ENCODE peak calls at places on chromosomes 12 and 14, in seven cellular contexts. B is CD8-positive, alpha-beta T cell; V is astrocyte; Z is mesendoderm; G is SJSA1; O is neuronal stem cell; D is transverse colon. A is an unnamed sample.

GRCh38 chr12:118120579-118121363 is 15.2 kb upstream of the PEBP1 start:
- DNase-seq in Z (peak; percentile 89), B (peak; percentile 74), G (peak; percentile 50), D (peak; percentile 85), V (peak; percentile 28), O (peak; percentile 36), A (peak; percentile 85)

GRCh38 chr14:29222671-29223268 is 456.2 kb downstream of the FOXG1 start:
- DNase-seq in G (peak; percentile 11), Z (peak; percentile 36), B (no peak), V (peak; percentile 47), O (no peak), D (no peak), A (peak; percentile 79)

GRCh38 chr14:44170554-44170953 is 336.5 kb downstream of the FSCB start:
- DNase-seq in Z (no peak), D (peak; percentile 31), O (no peak), B (no peak), G (no peak), V (no peak), A (no peak)

GRCh38 chr14:54646576-54647130 is 79.7 kb downstream of the SAMD4A start:
- DNase-seq in V (no peak), G (no peak), B (no peak), D (no peak), Z (no peak), O (no peak), A (no peak)

GRCh38 chr12:119372540-119372939 is 38.0 kb downstream of the CCDC60 start:
- DNase-seq in Z (no peak), D (no peak), V (no peak), B (no peak), G (no peak), O (no peak), A (no peak)

GRCh38 chr14:23123419-23123818 is 4.4 kb upstream of the CEBPE start:
- DNase-seq in D (peak; percentile 90), B (no peak), Z (no peak), V (no peak), G (no peak), O (no peak), A (no peak)

GRCh38 chr12:26748741-26749431 is 84.1 kb downstream of the ITPR2 start:
- DNase-seq in O (no peak), G (peak; percentile 28), B (no peak), D (no peak), Z (peak; percentile 49), V (peak; percentile 78), A (peak; percentile 40)

GRCh38 chr12:25958254-25959068 is at the start of gene RASSF8:
- DNase-seq in V (peak; percentile 49), G (peak; percentile 82), D (peak; percentile 62), Z (peak; percentile 80), B (no peak), O (peak; percentile 81), A (peak; percentile 93)

GRCh38 chr14:32313977-32314376 is 15.1 kb upstream of the AKAP6 start:
- DNase-seq in Z (peak; percentile 11), G (no peak), D (peak; percentile 13), O (no peak), V (no peak), B (no peak), A (no peak)

GRCh38 chr12:65189028-65189718 is 19.8 kb downstream of the LEMD3 start:
- DNase-seq in Z (no peak), G (no peak), V (no peak), O (no peak), B (no peak), D (no peak), A (no peak)

DNA sequence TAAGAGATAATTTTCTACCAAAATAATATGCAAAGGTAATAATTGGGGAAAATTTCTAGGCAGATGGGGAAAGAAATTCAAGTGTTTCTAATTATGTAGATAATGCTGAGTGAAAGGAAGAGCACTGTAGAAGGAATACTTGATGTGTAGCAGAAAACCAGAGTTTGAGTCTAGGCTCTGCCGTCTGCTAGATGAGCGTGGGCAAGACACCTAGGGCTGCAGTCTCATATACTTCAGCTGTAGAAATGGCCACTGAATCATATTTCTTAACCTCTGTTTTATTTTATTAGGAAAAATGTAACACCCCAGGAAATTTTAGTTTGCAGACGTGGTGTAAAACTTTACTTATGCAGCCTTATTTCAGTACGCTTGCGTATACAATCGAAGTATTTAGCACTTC is 59.8 kb upstream of the SLC38A2 start:
- DNase-seq in V (no peak), O (no peak), D (no peak), G (no peak), B (no peak), Z (no peak), A (peak; percentile 31)
- H3K27ac ChIP-seq in V (peak overlapping the region; percentile 94), O (no peak overlapping the region), D (peak overlapping the region; percentile 81), G (peak overlapping the region; percentile 81), B (no peak overlapping the region), Z (no peak overlapping the region), A (peak overlapping the region; percentile 92)

DNA sequence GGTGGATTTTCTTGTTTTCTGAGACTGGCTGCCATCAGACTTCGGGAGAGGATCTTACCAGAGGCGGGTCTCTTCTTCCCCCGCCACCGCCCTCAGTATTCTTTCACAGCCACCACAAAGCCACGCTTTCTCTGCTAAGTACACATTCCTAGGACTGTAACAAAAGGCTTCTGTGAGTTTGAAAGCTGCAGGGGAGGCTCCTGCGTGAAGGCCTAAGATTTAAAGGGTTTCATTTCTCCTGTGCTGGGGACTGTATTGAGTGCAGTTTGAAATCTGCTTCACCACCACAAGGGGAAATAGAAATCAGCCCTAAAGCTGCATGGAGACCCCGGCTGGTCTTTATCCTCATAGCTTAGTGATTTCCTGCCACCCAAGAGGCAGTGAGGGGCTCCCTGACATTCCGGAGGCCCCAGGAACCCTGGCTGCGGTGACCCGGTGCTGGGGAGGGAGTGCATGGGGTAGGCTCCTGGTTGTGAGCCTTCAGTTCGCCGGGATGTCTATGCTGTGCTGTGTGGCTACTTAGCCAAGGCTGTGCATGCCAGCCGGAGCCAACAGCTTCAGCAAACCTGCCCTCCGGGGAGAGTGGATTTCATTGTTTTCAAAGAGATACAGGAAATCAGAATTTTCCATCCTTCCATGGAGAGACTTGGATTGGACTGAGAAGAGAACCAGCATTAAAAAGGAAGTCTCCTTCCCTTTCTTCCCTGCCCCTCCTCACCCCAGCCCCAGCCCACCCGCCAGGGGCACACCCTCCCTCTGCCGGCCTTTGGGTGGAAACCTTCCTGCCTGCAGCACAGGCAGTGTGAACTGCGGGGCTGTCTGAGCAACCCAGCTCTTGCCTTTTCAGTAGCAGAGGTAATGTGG is 163.3 kb downstream of the ETV6 start:
- DNase-seq in Z (peak; percentile 79), B (peak; percentile 52), D (peak; percentile 50), O (peak; percentile 71), V (no peak), G (peak; percentile 69), A (peak; percentile 52)
- H3K4me3 ChIP-seq in Z (no peak overlapping the region), B (peak overlapping the region; percentile 26), D (peak overlapping the region; percentile 14), O (peak overlapping the region; percentile 3), V (peak overlapping the region; percentile 32), G (peak overlapping the region; percentile 11), A (peak overlapping the region; percentile 51)

GRCh38 chr12:106773286-106773685 is 1.2 kb upstream of the RIC8B start:
- DNase-seq in V (no peak), B (no peak), G (no peak), O (no peak), Z (peak; percentile 5), D (no peak), A (no peak)
- H3K27ac ChIP-seq in V (peak overlapping the region; percentile 100), B (no peak overlapping the region), G (peak overlapping the region; percentile 98), O (no peak overlapping the region), Z (no peak overlapping the region), D (peak overlapping the region; percentile 93), A (peak overlapping the region; percentile 99)

GRCh38 chr14:102663031-102663430 is 70.6 kb downstream of the RCOR1 start:
- DNase-seq in O (no peak), D (no peak), B (no peak), V (no peak), Z (peak; percentile 56), G (no peak), A (no peak)
- H3K4me3 ChIP-seq in O (no peak overlapping the region), D (no peak overlapping the region), B (no peak overlapping the region), V (no peak overlapping the region), Z (no peak overlapping the region), G (no peak overlapping the region), A (no peak overlapping the region)

GRCh38 chr14:76762617-76763361 is 1.5 kb downstream of the VASH1 start:
- DNase-seq in B (peak; percentile 39), V (no peak), D (no peak), Z (no peak), G (no peak), O (no peak), A (peak; percentile 34)

GRCh38 chr14:76761198-76761848 is at the start of gene VASH1:
- DNase-seq in O (no peak), Z (peak; percentile 82), V (peak; percentile 66), D (peak; percentile 53), B (peak; percentile 77), G (peak; percentile 60), A (peak; percentile 91)

GRCh38 chr14:76759589-76759988 is 1.7 kb upstream of the VASH1 start:
- DNase-seq in G (no peak), Z (no peak), V (no peak), D (no peak), B (no peak), O (no peak), A (no peak)

GRCh38 chr14:76761849-76762616 is 765 bp downstream of the VASH1 start:
- DNase-seq in V (no peak), D (no peak), G (no peak), Z (no peak), O (no peak), B (no peak), A (peak; percentile 26)

GRCh38 chr14:76760331-76761197 is 704 bp upstream of the VASH1 start:
- DNase-seq in B (peak; percentile 43), D (no peak), V (no peak), G (no peak), Z (no peak), O (no peak), A (no peak)
- H3K27ac ChIP-seq in B (no peak overlapping the region), D (peak overlapping the region; percentile 76), V (peak overlapping the region; percentile 60), G (no peak overlapping the region), Z (no peak overlapping the region), O (no peak overlapping the region), A (no peak overlapping the region)

GRCh38 chr12:63916561-63917476 is 72.3 kb downstream of the SRGAP1 start:
- DNase-seq in Z (no peak), G (peak; percentile 43), V (peak; percentile 52), O (no peak), B (no peak), D (no peak), A (peak; percentile 56)

GRCh38 chr12:63919758-63920157 is 75.3 kb downstream of the SRGAP1 start:
- DNase-seq in V (peak; percentile 18), O (no peak), B (no peak), Z (no peak), G (no peak), D (no peak), A (peak; percentile 36)

GRCh38 chr12:63918788-63919300 is 74.3 kb downstream of the SRGAP1 start:
- DNase-seq in V (peak; percentile 97), G (peak; percentile 98), B (no peak), Z (no peak), D (no peak), O (no peak), A (peak; percentile 85)

GRCh38 chr12:63917477-63917862 is 73.0 kb downstream of the SRGAP1 start:
- DNase-seq in V (no peak), G (no peak), Z (no peak), O (no peak), B (no peak), D (no peak), A (no peak)

GRCh38 chr12:63917864-63918742 is 73.6 kb downstream of the SRGAP1 start:
- DNase-seq in B (no peak), O (no peak), D (no peak), G (peak; percentile 96), Z (no peak), V (peak; percentile 95), A (peak; percentile 96)
- H3K4me3 ChIP-seq in B (no peak overlapping the region), O (no peak overlapping the region), D (no peak overlapping the region), G (no peak overlapping the region), Z (no peak overlapping the region), V (peak overlapping the region; percentile 29), A (peak overlapping the region; percentile 51)

A was measured in GM23248.